ENCODE peak calls at places on chromosomes 16 and 17, in nine cellular contexts. V is kidney; X is body of pancreas; G is CD8-positive, alpha-beta T cell; K is CD4-positive, alpha-beta memory T cell; M is uterus; A is mucosa of descending colon; B is testis; S is psoas muscle. L is an unnamed sample. For H3K4me1, the result is how much of the 10 kb centered on the place peaks cover.

GRCh38 chr17:61507667-61508066 is 55.4 kb downstream of the TBX4 start:
- DNase-seq in V (no peak), X (no peak), G (no peak), K (no peak), M (no peak), A (no peak), B (no peak), S (no peak), L (no peak)

GRCh38 chr17:14351493-14351892 is 50.6 kb downstream of the HS3ST3B1 start:
- DNase-seq in V (no peak), X (no peak), G (no peak), K (no peak), M (no peak), A (no peak), B (no peak), S (no peak), L (no peak)

GRCh38 chr16:78780808-78781207 is 681.4 kb downstream of the WWOX start:
- DNase-seq in V (no peak), X (no peak), G (no peak), K (no peak), M (no peak), A (no peak), B (no peak), S (no peak), L (no peak)

GRCh38 chr17:78460951-78461944 is 82.8 kb downstream of the PGS1 start:
- DNase-seq in V (no peak), X (no peak), G (no peak), K (no peak), M (no peak), A (no peak), B (no peak), S (no peak), L (no peak)

GRCh38 chr17:11950771-11951519 is 46.3 kb downstream of the ZNF18 start:
- DNase-seq in V (no peak), X (no peak), G (no peak), K (no peak), M (no peak), A (no peak), B (no peak), S (no peak), L (no peak)

GRCh38 chr16:4058386-4058785 is 57.9 kb downstream of the ADCY9 start:
- DNase-seq in V (no peak), X (no peak), G (no peak), K (no peak), M (no peak), A (no peak), B (peak), S (no peak), L (no peak)

GRCh38 chr17:40191237-40192208 is 14.3 kb downstream of the RAPGEFL1 start:
- DNase-seq in V (peak), X (peak), G (peak), K (peak), M (peak), A (peak), B (peak), S (peak), L (peak)

GRCh38 chr17:68599091-68599872 is 1.9 kb downstream of the FAM20A start:
- DNase-seq in V (no peak), X (no peak), G (no peak), K (no peak), M (no peak), A (no peak), B (peak), S (no peak), L (no peak)

GRCh38 chr17:75996665-75997590 is 3.7 kb upstream of the CDK3 start:
- DNase-seq in V (peak), X (no peak), G (no peak), K (peak), M (no peak), A (peak), B (peak), S (no peak), L (peak)

GRCh38 chr17:29368926-29369325 is 21.2 kb upstream of the TAOK1 start:
- DNase-seq in V (no peak), X (no peak), G (no peak), K (no peak), M (no peak), A (no peak), B (no peak), S (no peak), L (no peak)

GRCh38 chr16:85536073-85536410 is 77.1 kb upstream of the GSE1 start:
- DNase-seq in V (peak), X (peak), G (no peak), K (no peak), M (no peak), A (peak), B (peak), S (no peak), L (no peak)

GRCh38 chr17:39110435-39111136 is 40.9 kb downstream of the PLXDC1 start:
- DNase-seq in V (peak), X (peak), G (no peak), K (no peak), M (no peak), A (no peak), B (no peak), S (no peak), L (no peak)

GRCh38 chr16:23597003-23597756 is 1.1 kb upstream of the NDUFAB1 start:
- DNase-seq in V (no peak), X (no peak), G (no peak), K (no peak), M (no peak), A (peak), B (peak), S (peak), L (no peak)

GRCh38 chr17:73826181-73826871 is 182.1 kb upstream of the SDK2 start:
- DNase-seq in V (peak), X (no peak), G (no peak), K (no peak), M (no peak), A (no peak), B (no peak), S (no peak), L (no peak)

GRCh38 chr17:76145231-76146052 is 4.4 kb upstream of the FOXJ1 start:
- DNase-seq in V (no peak), X (no peak), G (peak), K (peak), M (no peak), A (no peak), B (no peak), S (no peak), L (no peak)

GRCh38 chr17:39094607-39095308 is 56.7 kb downstream of the PLXDC1 start:
- DNase-seq in V (peak), X (no peak), G (peak), K (peak), M (no peak), A (no peak), B (no peak), S (no peak), L (no peak)

GRCh38 chr16:76125871-76126270 is 151.3 kb upstream of the CNTNAP4 start:
- DNase-seq in V (no peak), X (no peak), G (no peak), K (no peak), M (no peak), A (no peak), B (no peak), S (no peak), L (no peak)

GRCh38 chr16:85554791-85555548 is 58.2 kb upstream of the GSE1 start:
- DNase-seq in V (peak), X (peak), G (peak), K (peak), M (peak), A (peak), B (peak), S (peak), L (no peak)

GRCh38 chr17:30332057-30332542 is 1.8 kb downstream of the TMIGD1 start:
- DNase-seq in V (no peak), X (no peak), G (peak), K (peak), M (no peak), A (no peak), B (no peak), S (no peak), L (no peak)

GRCh38 chr17:53607475-53607874 is 215.3 kb upstream of the KIF2B start:
- DNase-seq in V (no peak), X (no peak), G (no peak), K (no peak), M (no peak), A (no peak), B (no peak), S (no peak), L (no peak)

GRCh38 chr16:22946433-22946832 is 132.5 kb downstream of the HS3ST2 start:
- DNase-seq in V (no peak), X (no peak), G (no peak), K (no peak), M (no peak), A (no peak), B (no peak), S (no peak), L (no peak)

GRCh38 chr16:70437582-70438324 is 1.1 kb downstream of the ST3GAL2 start:
- DNase-seq in V (no peak), X (no peak), G (no peak), K (peak), M (no peak), A (no peak), B (no peak), S (no peak), L (no peak)

GRCh38 chr16:74721716-74722115 is 21.1 kb upstream of the MLKL start:
- DNase-seq in V (no peak), X (no peak), G (no peak), K (no peak), M (no peak), A (no peak), B (no peak), S (no peak), L (no peak)

GRCh38 chr17:55246583-55246982 is 18.2 kb upstream of the HLF start:
- DNase-seq in V (no peak), X (no peak), G (no peak), K (no peak), M (no peak), A (no peak), B (no peak), S (no peak), L (no peak)

GRCh38 chr16:78142784-78143183 is 43.3 kb downstream of the WWOX start:
- DNase-seq in V (no peak), X (no peak), G (no peak), K (no peak), M (no peak), A (no peak), B (no peak), S (no peak), L (no peak)

GRCh38 chr17:37614391-37614790 is 5.2 kb upstream of the SYNRG start:
- DNase-seq in V (no peak), X (no peak), G (no peak), K (no peak), M (no peak), A (no peak), B (no peak), S (no peak), L (no peak)

GRCh38 chr17:56898874-56899273 is 15.0 kb downstream of the TRIM25 start:
- DNase-seq in V (no peak), X (no peak), G (no peak), K (no peak), M (no peak), A (peak), B (no peak), S (no peak), L (no peak)

GRCh38 chr16:64278196-64278595 is 843.7 kb downstream of the CDH11 start:
- DNase-seq in V (no peak), X (no peak), G (no peak), K (no peak), M (no peak), A (no peak), B (no peak), S (no peak), L (no peak)

GRCh38 chr16:79288046-79288445 is 312.5 kb downstream of the MAF start:
- DNase-seq in V (no peak), X (no peak), G (no peak), K (no peak), M (no peak), A (no peak), B (no peak), S (no peak), L (no peak)

GRCh38 chr17:39352511-39352910 is 48.9 kb downstream of the FBXL20 start:
- DNase-seq in V (no peak), X (no peak), G (no peak), K (no peak), M (no peak), A (no peak), B (no peak), S (no peak), L (no peak)

GRCh38 chr16:27199747-27200146 is 3.6 kb upstream of the KDM8 start:
- DNase-seq in V (no peak), X (no peak), G (no peak), K (peak), M (no peak), A (no peak), B (no peak), S (no peak), L (no peak)

GRCh38 chr17:32515677-32516383 is 29.0 kb downstream of the CDK5R1 start:
- DNase-seq in V (no peak), X (no peak), G (no peak), K (no peak), M (no peak), A (no peak), B (no peak), S (no peak), L (no peak)
- H3K4me1 ChIP-seq in V (under half), X (under half), G (half or more), K (half or more), M (under half), A (under half), B (under half), S (under half), L (under half)

DNA sequence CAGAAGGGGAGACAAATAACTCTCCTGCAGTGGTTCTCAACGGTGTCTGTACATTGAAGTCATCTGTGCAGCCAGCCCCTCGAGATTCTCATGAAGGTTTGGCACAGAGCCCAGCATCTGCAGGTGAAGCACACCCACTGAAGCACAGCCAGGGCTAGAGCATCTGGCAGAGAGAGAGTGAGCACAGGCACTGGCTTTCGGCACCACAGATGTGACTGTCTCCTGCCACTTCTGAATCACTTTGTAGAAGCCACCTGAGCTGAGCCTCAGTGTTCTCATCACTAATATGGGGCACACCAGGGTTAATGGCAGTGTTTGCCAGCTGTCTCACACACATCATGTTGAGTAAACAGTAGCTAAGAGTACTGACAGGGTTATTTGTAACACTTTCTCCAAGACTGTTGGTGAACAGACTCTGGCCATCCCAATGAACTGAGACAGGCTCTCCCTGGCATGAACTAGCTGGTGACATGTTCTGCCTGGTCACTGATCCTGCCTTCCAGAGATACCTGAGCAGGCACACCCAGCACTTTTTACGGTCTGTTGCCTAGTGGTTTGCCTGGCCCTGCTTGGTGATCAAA is 10.9 kb downstream of the HSPB9 start:
- DNase-seq in V (no peak), X (peak), G (peak), K (no peak), M (no peak), A (peak), B (no peak), S (no peak), L (no peak)
- H3K4me1 ChIP-seq in V (half or more), X (half or more), G (under half), K (half or more), M (under half), A (half or more), B (half or more), S (half or more), L (under half)

GRCh38 chr17:79832211-79833109 is 6.8 kb downstream of the CBX4 start:
- DNase-seq in V (peak), X (peak), G (no peak), K (no peak), M (no peak), A (peak), B (no peak), S (no peak), L (no peak)

GRCh38 chr17:79833110-79833450 is 6.2 kb downstream of the CBX4 start:
- DNase-seq in V (no peak), X (no peak), G (no peak), K (no peak), M (no peak), A (no peak), B (no peak), S (no peak), L (no peak)

GRCh38 chr17:79834575-79835469 is 4.4 kb downstream of the CBX4 start:
- DNase-seq in V (peak), X (peak), G (no peak), K (peak), M (no peak), A (peak), B (no peak), S (peak), L (no peak)

GRCh38 chr17:79835470-79835899 is 3.8 kb downstream of the CBX4 start:
- DNase-seq in V (no peak), X (peak), G (no peak), K (no peak), M (no peak), A (peak), B (no peak), S (no peak), L (no peak)

GRCh38 chr17:79833744-79834574 is 5.3 kb downstream of the CBX4 start:
- DNase-seq in V (peak), X (peak), G (no peak), K (no peak), M (no peak), A (peak), B (no peak), S (no peak), L (no peak)
- H3K4me1 ChIP-seq in V (under half), X (half or more), G (half or more), K (under half), M (under half), A (half or more), B (under half), S (under half), L (under half)

GRCh38 chr17:71383111-71383510 is 737.7 kb upstream of the SOX9 start:
- DNase-seq in V (no peak), X (no peak), G (no peak), K (no peak), M (no peak), A (no peak), B (no peak), S (no peak), L (no peak)

GRCh38 chr17:71378036-71378435 is 742.8 kb upstream of the SOX9 start:
- DNase-seq in V (no peak), X (no peak), G (no peak), K (no peak), M (no peak), A (no peak), B (no peak), S (no peak), L (no peak)

GRCh38 chr17:71379512-71379911 is 741.3 kb upstream of the SOX9 start:
- DNase-seq in V (no peak), X (no peak), G (no peak), K (no peak), M (no peak), A (no peak), B (no peak), S (no peak), L (no peak)

GRCh38 chr17:71378741-71379140 is 742.1 kb upstream of the SOX9 start:
- DNase-seq in V (no peak), X (no peak), G (no peak), K (no peak), M (no peak), A (no peak), B (no peak), S (no peak), L (no peak)

GRCh38 chr17:71380535-71380934 is 740.3 kb upstream of the SOX9 start:
- DNase-seq in V (no peak), X (no peak), G (no peak), K (no peak), M (no peak), A (no peak), B (no peak), S (no peak), L (no peak)
- H3K4me1 ChIP-seq in V (under half), X (under half), G (under half), K (under half), M (under half), A (under half), B (under half), S (under half), L (under half)

GRCh38 chr17:21285164-21286065 is 904 bp downstream of the MAP2K3 start:
- DNase-seq in V (peak), X (peak), G (no peak), K (no peak), M (peak), A (peak), B (peak), S (peak), L (no peak)
- H3K4me1 ChIP-seq in V (under half), X (half or more), G (under half), K (half or more), M (under half), A (under half), B (under half), S (half or more), L (under half)

GRCh38 chr17:46151762-46152161 is 41.5 kb downstream of the KANSL1 start:
- DNase-seq in V (no peak), X (no peak), G (no peak), K (no peak), M (no peak), A (no peak), B (no peak), S (no peak), L (no peak)
- H3K4me1 ChIP-seq in V (under half), X (half or more), G (half or more), K (half or more), M (under half), A (under half), B (under half), S (half or more), L (under half)

DNA sequence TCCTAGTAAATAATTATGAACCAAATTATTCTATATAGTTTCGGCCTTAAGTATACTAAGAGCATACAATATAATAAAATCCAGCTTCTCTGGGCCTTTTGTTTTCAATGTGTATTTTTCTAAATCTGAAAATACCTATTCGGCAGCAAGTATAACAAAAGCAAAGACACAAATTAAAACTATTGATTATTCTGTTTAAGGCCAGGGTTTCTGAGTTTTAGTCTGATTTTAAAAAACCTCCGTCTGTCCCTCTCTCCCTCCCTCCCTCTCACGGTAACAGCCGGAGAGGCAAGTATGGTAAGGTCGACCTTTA is 1.5 kb downstream of the TOB1 start:
- DNase-seq in V (no peak), X (no peak), G (no peak), K (no peak), M (no peak), A (no peak), B (no peak), S (no peak), L (no peak)
- H3K4me1 ChIP-seq in V (under half), X (under half), G (under half), K (half or more), M (under half), A (under half), B (under half), S (under half), L (under half)

L was measured in breast epithelium.